ENCODE peak calls at places on chromosomes 2 and 18, in seven cellular contexts. W, O, T, H, E, M and B are unnamed samples.

GRCh38 chr2:237524631-237525030 is 37.6 kb downstream of the MLPH start:
- DNase-seq in W (no peak), O (no peak), T (no peak), H (no peak), E (no peak), M (no peak), B (no peak)

GRCh38 chr2:150028337-150028736 is 440.8 kb upstream of the MMADHC start:
- DNase-seq in W (no peak), O (no peak), T (no peak), H (no peak), E (no peak), M (no peak), B (no peak)

GRCh38 chr2:146661494-146662096 is 1183.2 kb upstream of the ACVR2A start:
- DNase-seq in W (peak), O (no peak), T (no peak), H (no peak), E (no peak), M (peak), B (peak)

GRCh38 chr2:85248741-85249524 is 78.9 kb downstream of the TGOLN2 start:
- DNase-seq in W (no peak), O (no peak), T (no peak), H (no peak), E (no peak), M (peak), B (no peak)

GRCh38 chr2:68027959-68028358 is 34.8 kb downstream of the C1D start:
- DNase-seq in W (no peak), O (no peak), T (no peak), H (no peak), E (no peak), M (no peak), B (no peak)

GRCh38 chr2:160092445-160092844 is 30.0 kb upstream of the PLA2R1 start:
- DNase-seq in W (no peak), O (no peak), T (no peak), H (no peak), E (no peak), M (no peak), B (no peak)

GRCh38 chr2:201816674-201817073 is 10.3 kb downstream of the CDK15 start:
- DNase-seq in W (no peak), O (no peak), T (no peak), H (no peak), E (no peak), M (no peak), B (no peak)

GRCh38 chr18:39863916-39864315 is 2091.1 kb upstream of the PIK3C3 start:
- DNase-seq in W (no peak), O (no peak), T (no peak), H (no peak), E (no peak), M (no peak), B (no peak)

GRCh38 chr2:199455533-199456382 is 2.0 kb downstream of the SATB2 start:
- DNase-seq in W (peak), O (peak), T (no peak), H (no peak), E (peak), M (peak), B (peak)

GRCh38 chr2:7424481-7424880 is 507.3 kb downstream of the RNF144A start:
- DNase-seq in W (no peak), O (no peak), T (no peak), H (no peak), E (no peak), M (no peak), B (no peak)

GRCh38 chr2:9739508-9739907 is 103.8 kb upstream of the TAF1B start:
- DNase-seq in W (no peak), O (peak), T (no peak), H (peak), E (peak), M (no peak), B (no peak)

GRCh38 chr18:25042641-25043051 is 309.3 kb downstream of the ZNF521 start:
- DNase-seq in W (no peak), O (no peak), T (no peak), H (no peak), E (no peak), M (no peak), B (no peak)

GRCh38 chr18:59372975-59373374 is 13.9 kb upstream of the LMAN1 start:
- DNase-seq in W (no peak), O (no peak), T (no peak), H (no peak), E (no peak), M (no peak), B (peak)

GRCh38 chr18:2826581-2826980 is 20.2 kb upstream of the EMILIN2 start:
- DNase-seq in W (no peak), O (no peak), T (no peak), H (no peak), E (no peak), M (no peak), B (no peak)

GRCh38 chr18:50169149-50169548 is 25.8 kb downstream of the MYO5B start:
- DNase-seq in W (no peak), O (no peak), T (no peak), H (no peak), E (no peak), M (no peak), B (no peak)

GRCh38 chr2:240466579-240467148 is 31.2 kb downstream of the GPC1 start:
- DNase-seq in W (no peak), O (no peak), T (no peak), H (peak), E (peak), M (no peak), B (no peak)

GRCh38 chr2:178910005-178910404 is 102.8 kb upstream of the TTN start:
- DNase-seq in W (no peak), O (no peak), T (no peak), H (no peak), E (no peak), M (no peak), B (no peak)

GRCh38 chr2:101753207-101753616 is 55.7 kb downstream of the MAP4K4 start:
- DNase-seq in W (no peak), O (no peak), T (no peak), H (no peak), E (no peak), M (no peak), B (no peak)

GRCh38 chr2:136424112-136424511 is 306.2 kb upstream of the CXCR4 start:
- DNase-seq in W (no peak), O (no peak), T (no peak), H (no peak), E (peak), M (no peak), B (no peak)

GRCh38 chr2:25726511-25726910 is 53.1 kb upstream of the DTNB start:
- DNase-seq in W (no peak), O (peak), T (no peak), H (no peak), E (no peak), M (no peak), B (no peak)

GRCh38 chr2:71620116-71620515 is 166.8 kb downstream of the DYSF start:
- DNase-seq in W (no peak), O (no peak), T (no peak), H (no peak), E (no peak), M (no peak), B (no peak)

GRCh38 chr18:48715651-48716354 is 177.0 kb downstream of the CTIF start:
- DNase-seq in W (no peak), O (peak), T (no peak), H (no peak), E (peak), M (no peak), B (no peak)

GRCh38 chr18:74288730-74289129 is 3.0 kb downstream of the CYB5A start:
- DNase-seq in W (no peak), O (no peak), T (no peak), H (no peak), E (no peak), M (no peak), B (no peak)

GRCh38 chr2:71884303-71885042 is 263.2 kb downstream of the CYP26B1 start:
- DNase-seq in W (no peak), O (no peak), T (no peak), H (no peak), E (no peak), M (peak), B (no peak)

GRCh38 chr2:96622544-96622943 is 15.6 kb downstream of the KANSL3 start:
- DNase-seq in W (no peak), O (no peak), T (no peak), H (no peak), E (no peak), M (no peak), B (no peak)

GRCh38 chr2:201807452-201807980 is 1.2 kb downstream of the CDK15 start:
- DNase-seq in W (no peak), O (no peak), T (no peak), H (peak), E (no peak), M (no peak), B (no peak)